ENCODE peak calls at places on chromosomes 16 and 17, in nine cellular contexts. U is lower leg skin, F is breast epithelium, K is endothelial cell of umbilical vein, V is heart left ventricle, M is esophagus squamous epithelium, O is stomach, S is body of pancreas, C is right lobe of liver. L is an unnamed sample.

GRCh38 chr16:261031-261691 is 14.6 kb downstream of the RGS11 start:
- DNase-seq in U (no peak), F (no peak), K (no peak), V (no peak), M (no peak), O (no peak), S (peak), C (no peak), L (no peak)

GRCh38 chr16:57383276-57384247 is 11.3 kb downstream of the CX3CL1 start:
- DNase-seq in U (peak), F (no peak), K (no peak), V (no peak), M (no peak), O (no peak), S (no peak), C (no peak), L (no peak)

GRCh38 chr16:75497558-75497957 is 2.3 kb upstream of the CHST6 start:
- DNase-seq in U (no peak), F (no peak), K (no peak), V (no peak), M (no peak), O (no peak), S (peak), C (no peak), L (no peak)

GRCh38 chr17:691423-691822 is 23.2 kb downstream of the VPS53 start:
- DNase-seq in U (no peak), F (no peak), K (no peak), V (no peak), M (no peak), O (no peak), S (no peak), C (no peak), L (no peak)

GRCh38 chr16:89687092-89687940 is 827 bp downstream of the CDK10 start:
- DNase-seq in U (no peak), F (no peak), K (peak), V (no peak), M (no peak), O (peak), S (peak), C (peak), L (no peak)

GRCh38 chr17:2071421-2072281 is 16.7 kb downstream of the HIC1 start:
- DNase-seq in U (peak), F (no peak), K (peak), V (peak), M (no peak), O (no peak), S (no peak), C (no peak), L (peak)

GRCh38 chr16:9437115-9437514 is 345.7 kb downstream of the HAPSTR1 start:
- DNase-seq in U (no peak), F (no peak), K (no peak), V (no peak), M (no peak), O (no peak), S (no peak), C (no peak), L (no peak)

GRCh38 chr17:10072086-10072485 is 126.3 kb downstream of the GAS7 start:
- DNase-seq in U (no peak), F (no peak), K (no peak), V (no peak), M (no peak), O (no peak), S (no peak), C (no peak), L (no peak)

GRCh38 chr17:78358538-78359215 is 1.2 kb downstream of the SOCS3 start:
- DNase-seq in U (no peak), F (no peak), K (peak), V (no peak), M (no peak), O (peak), S (peak), C (no peak), L (no peak)

DNA sequence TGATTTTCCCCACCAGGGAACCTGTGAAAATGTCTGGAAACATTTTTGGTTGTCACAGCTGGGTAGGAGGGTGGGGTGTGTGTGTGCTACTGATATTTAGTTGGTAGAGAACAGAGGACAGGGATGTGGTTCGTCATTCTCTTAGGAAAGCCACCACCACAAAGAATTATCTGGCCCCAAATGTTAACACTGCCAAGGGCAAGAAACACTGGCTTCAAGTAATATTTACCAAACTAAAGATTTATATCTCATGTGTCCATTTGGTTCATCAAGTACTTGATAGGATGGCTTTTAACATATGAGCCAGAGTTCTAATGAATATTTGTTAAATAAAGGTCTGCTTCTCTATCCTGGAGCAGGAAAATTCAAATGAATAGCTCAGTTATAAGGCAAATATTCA is 19.5 kb downstream of the MPHOSPH6 start:
- DNase-seq in U (no peak), F (no peak), K (no peak), V (no peak), M (no peak), O (no peak), S (no peak), C (no peak), L (no peak)
- TF ChIP-seq POLR2A in U (no peak), F (no peak), K (no peak), V (no peak), M (no peak), O (no peak), S (no peak), C (no peak), L (no peak)

DNA sequence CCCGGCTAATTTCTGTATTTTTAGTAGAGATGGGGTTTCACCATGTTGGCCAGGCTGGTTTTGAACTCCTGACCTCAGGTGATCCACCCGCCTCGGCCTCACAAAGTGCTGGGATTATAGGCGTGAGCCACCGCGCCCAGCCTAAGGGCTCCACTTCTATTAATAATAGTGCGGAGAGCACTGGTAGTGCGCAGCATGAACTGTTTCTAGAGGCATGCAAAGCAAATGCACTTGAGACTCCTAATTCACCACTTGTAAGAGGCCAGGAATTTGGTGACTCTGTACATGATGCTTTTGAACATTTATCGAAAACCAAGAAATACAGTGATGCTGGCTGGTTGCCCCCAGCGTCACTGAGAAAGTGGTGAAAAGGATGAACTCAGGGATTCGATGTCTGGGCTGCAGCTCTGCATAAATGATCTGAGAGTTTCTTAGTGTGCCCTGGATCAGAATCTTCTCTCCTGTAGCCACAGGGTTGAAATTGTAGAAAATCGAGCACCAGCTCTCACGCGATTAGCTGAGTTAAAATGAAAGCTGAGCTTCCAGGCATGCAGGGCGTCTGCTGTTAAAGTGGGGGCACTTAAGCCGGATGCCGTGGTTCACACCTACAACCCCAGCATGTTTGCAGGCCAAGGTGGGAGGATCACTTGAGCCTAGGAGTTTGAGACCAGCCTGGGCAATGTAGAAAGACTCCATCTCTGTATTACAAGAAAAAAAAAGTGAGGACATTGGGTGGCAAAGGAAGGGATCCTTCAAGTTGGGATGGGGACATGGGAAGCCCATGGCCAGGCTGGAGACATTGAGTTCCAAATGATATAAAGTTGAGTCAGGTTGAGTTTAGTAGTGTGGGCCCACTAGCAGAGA is 4.8 kb downstream of the RNF213 start:
- DNase-seq in U (no peak), F (no peak), K (no peak), V (no peak), M (no peak), O (no peak), S (no peak), C (no peak), L (no peak)
- H3K4me3 ChIP-seq in U (no peak), F (no peak), K (no peak), V (no peak), M (peak), O (no peak), S (no peak), C (no peak), L (no peak)

GRCh38 chr16:70380205-70380918 is 33.7 kb downstream of the DDX19A start:
- DNase-seq in U (peak), F (peak), K (peak), V (peak), M (no peak), O (peak), S (peak), C (peak), L (peak)
- TF ChIP-seq POLR2A in U (no peak), F (no peak), K (no peak), V (no peak), M (no peak), O (no peak), S (no peak), C (no peak), L (no peak)

GRCh38 chr17:81685108-81685507 is 1.3 kb downstream of the HGS start:
- DNase-seq in U (no peak), F (no peak), K (peak), V (no peak), M (no peak), O (no peak), S (no peak), C (no peak), L (no peak)
- H3K4me3 ChIP-seq in U (no peak), F (peak), K (no peak), V (peak), M (peak), O (peak), S (no peak), C (peak), L (peak)

GRCh38 chr17:48910370-48910769 is 2.2 kb downstream of the UBE2Z start:
- DNase-seq in U (no peak), F (no peak), K (no peak), V (no peak), M (no peak), O (no peak), S (no peak), C (no peak), L (no peak)

GRCh38 chr17:48907713-48908046 is 527 bp upstream of the UBE2Z start:
- DNase-seq in U (no peak), F (no peak), K (no peak), V (no peak), M (no peak), O (no peak), S (no peak), C (no peak), L (no peak)

GRCh38 chr17:48909796-48910195 is 1.6 kb downstream of the UBE2Z start:
- DNase-seq in U (no peak), F (no peak), K (peak), V (no peak), M (no peak), O (no peak), S (no peak), C (no peak), L (no peak)

GRCh38 chr17:48908853-48909394 is 717 bp downstream of the UBE2Z start:
- DNase-seq in U (peak), F (peak), K (peak), V (peak), M (no peak), O (peak), S (peak), C (peak), L (peak)

GRCh38 chr17:48908047-48908843 is at the start of gene UBE2Z:
- DNase-seq in U (peak), F (peak), K (peak), V (peak), M (peak), O (peak), S (peak), C (peak), L (peak)
- TF ChIP-seq POLR2A in U (peak), F (peak), K (peak), V (no peak), M (peak), O (no peak), S (peak), C (peak), L (peak)

DNA sequence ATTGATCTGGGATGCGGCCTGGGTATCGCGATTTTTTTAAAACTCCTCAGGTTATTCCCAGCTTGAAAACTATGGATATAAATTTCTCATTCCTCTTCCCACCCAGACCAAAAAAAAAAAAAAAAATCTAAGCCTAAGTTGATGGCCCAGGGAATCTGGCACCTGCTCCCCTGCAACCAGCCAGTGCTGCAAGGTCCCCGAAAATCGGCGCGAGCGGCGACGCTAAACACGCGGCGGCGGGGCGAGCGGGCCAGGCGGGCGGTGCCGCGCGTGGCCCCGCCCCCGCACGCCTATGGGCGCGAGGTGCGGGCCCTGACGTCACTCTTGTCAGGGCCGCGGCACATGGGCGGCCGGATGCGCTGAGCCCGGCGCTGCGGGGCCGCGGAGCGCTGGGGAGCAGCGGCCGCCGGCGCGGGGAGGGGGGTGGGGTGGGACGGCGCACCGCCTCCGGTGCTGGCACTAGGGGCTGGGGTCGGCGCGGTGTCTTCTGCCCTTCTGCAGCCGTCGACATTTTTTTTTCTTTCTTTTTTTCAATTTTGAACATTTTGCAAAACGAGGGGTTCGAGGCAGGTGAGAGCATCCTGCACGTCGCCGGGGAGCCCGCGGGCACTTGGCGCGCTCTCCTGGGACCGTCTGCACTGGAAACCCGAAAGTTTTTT is at the start of gene HLF:
- DNase-seq in U (peak), F (peak), K (peak), V (peak), M (no peak), O (peak), S (peak), C (peak), L (peak)
- H3K4me3 ChIP-seq in U (peak), F (peak), K (no peak), V (peak), M (peak), O (peak), S (peak), C (peak), L (peak)

GRCh38 chr17:19867654-19868395 is at the start of gene ULK2:
- DNase-seq in U (peak), F (peak), K (peak), V (peak), M (no peak), O (peak), S (peak), C (peak), L (peak)

DNA sequence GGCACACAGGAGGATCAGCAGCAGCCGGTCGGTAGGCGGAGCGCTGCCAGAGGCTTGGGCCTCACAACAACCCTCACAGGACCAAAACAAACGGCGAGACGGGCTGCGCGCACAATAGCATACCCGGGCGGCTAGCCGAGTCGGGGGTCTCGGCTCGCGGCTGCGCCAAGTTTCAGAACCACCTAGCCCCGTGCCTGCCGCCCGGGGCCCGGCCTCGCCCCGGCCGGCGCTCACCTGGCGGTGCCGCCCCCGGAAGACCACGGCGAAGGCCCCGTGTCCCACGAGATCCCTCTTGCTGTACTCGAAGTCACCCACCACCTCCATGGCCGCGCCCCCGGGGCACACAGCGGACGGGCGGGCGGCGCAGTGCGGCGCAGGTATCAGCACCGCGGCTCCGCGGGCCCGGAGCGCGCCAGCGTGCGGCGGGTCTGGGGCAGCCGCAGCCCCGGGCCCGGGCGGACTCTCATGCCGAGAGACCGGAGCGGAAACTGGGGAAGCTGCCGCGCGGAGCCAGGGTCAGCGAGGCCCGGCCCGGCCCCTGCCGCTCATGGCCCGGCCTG is 562 bp downstream of the ULK2 start:
- DNase-seq in U (peak), F (peak), K (peak), V (peak), M (no peak), O (peak), S (peak), C (peak), L (peak)
- TF ChIP-seq POLR2A in U (no peak), F (no peak), K (no peak), V (no peak), M (no peak), O (no peak), S (peak), C (no peak), L (no peak)

GRCh38 chr17:30520436-30520835 is 43.2 kb downstream of the GOSR1 start:
- DNase-seq in U (no peak), F (no peak), K (no peak), V (no peak), M (no peak), O (no peak), S (no peak), C (no peak), L (no peak)

GRCh38 chr17:30519166-30519565 is 42.0 kb downstream of the GOSR1 start:
- DNase-seq in U (no peak), F (no peak), K (no peak), V (no peak), M (no peak), O (no peak), S (no peak), C (no peak), L (no peak)

GRCh38 chr17:30517786-30518185 is 40.6 kb downstream of the GOSR1 start:
- DNase-seq in U (no peak), F (no peak), K (no peak), V (no peak), M (no peak), O (no peak), S (no peak), C (no peak), L (no peak)

GRCh38 chr17:30520882-30521281 is 43.7 kb downstream of the GOSR1 start:
- DNase-seq in U (no peak), F (no peak), K (no peak), V (no peak), M (no peak), O (no peak), S (no peak), C (no peak), L (no peak)

GRCh38 chr17:30519707-30520106 is 42.5 kb downstream of the GOSR1 start:
- DNase-seq in U (no peak), F (no peak), K (peak), V (no peak), M (no peak), O (no peak), S (no peak), C (no peak), L (no peak)
- H3K4me3 ChIP-seq in U (no peak), F (no peak), K (no peak), V (no peak), M (no peak), O (no peak), S (no peak), C (no peak), L (no peak)

L was measured in ovary.